ENCODE peak calls at places on chromosome 9, in eight cellular contexts. One of them, this sample, is unnamed.

GRCh38 chr9:124125590-124126047 is 114.1 kb downstream of the LHX2 start:
- DNase-seq in BJ: no peak
- DNase-seq in colonic mucosa: no peak
- DNase-seq in RWPE2: no peak
- DNase-seq in aorta: no peak
- DNase-seq in CD4-positive, CD25-positive, alpha-beta regulatory T cell: no peak
- DNase-seq in Karpas-422: no peak
- DNase-seq in OCI-LY7: no peak
- DNase-seq in this sample: no peak

GRCh38 chr9:34417734-34418133 is 40.6 kb downstream of the FAM219A start:
- DNase-seq in CD4-positive, CD25-positive, alpha-beta regulatory T cell: no peak
- DNase-seq in Karpas-422: no peak
- DNase-seq in BJ: no peak
- DNase-seq in colonic mucosa: no peak
- DNase-seq in aorta: no peak
- DNase-seq in RWPE2: no peak
- DNase-seq in OCI-LY7: no peak
- DNase-seq in this sample: no peak

GRCh38 chr9:105683688-105684275 is 10.6 kb upstream of the TMEM38B start:
- DNase-seq in colonic mucosa: no peak
- DNase-seq in CD4-positive, CD25-positive, alpha-beta regulatory T cell: no peak
- DNase-seq in aorta: no peak
- DNase-seq in OCI-LY7: no peak
- DNase-seq in Karpas-422: no peak
- DNase-seq in BJ: no peak
- DNase-seq in RWPE2: no peak
- DNase-seq in this sample: no peak

GRCh38 chr9:93466416-93467061 is 13.2 kb upstream of the FAM120AOS start:
- DNase-seq in RWPE2: no peak
- DNase-seq in CD4-positive, CD25-positive, alpha-beta regulatory T cell: no peak
- DNase-seq in Karpas-422: no peak
- DNase-seq in aorta: no peak
- DNase-seq in BJ: no peak
- DNase-seq in colonic mucosa: no peak
- DNase-seq in OCI-LY7: no peak
- DNase-seq in this sample: no peak

GRCh38 chr9:111572945-111573604 is 26.4 kb downstream of the PTGR1 start:
- DNase-seq in aorta: no peak
- DNase-seq in BJ: peak; percentile 26
- DNase-seq in OCI-LY7: no peak
- DNase-seq in CD4-positive, CD25-positive, alpha-beta regulatory T cell: no peak
- DNase-seq in colonic mucosa: no peak
- DNase-seq in Karpas-422: no peak
- DNase-seq in RWPE2: no peak
- DNase-seq in this sample: no peak

GRCh38 chr9:116156621-116157314 is 3.2 kb downstream of the PAPPA start:
- DNase-seq in BJ: peak; percentile 64
- DNase-seq in colonic mucosa: peak; percentile 43
- DNase-seq in aorta: peak; percentile 84
- DNase-seq in RWPE2: no peak
- DNase-seq in Karpas-422: no peak
- DNase-seq in CD4-positive, CD25-positive, alpha-beta regulatory T cell: no peak
- DNase-seq in OCI-LY7: no peak
- DNase-seq in this sample: no peak

GRCh38 chr9:23039402-23039801 is 592.8 kb downstream of the DMRTA1 start:
- DNase-seq in CD4-positive, CD25-positive, alpha-beta regulatory T cell: no peak
- DNase-seq in RWPE2: no peak
- DNase-seq in OCI-LY7: no peak
- DNase-seq in Karpas-422: no peak
- DNase-seq in colonic mucosa: no peak
- DNase-seq in BJ: no peak
- DNase-seq in aorta: no peak
- DNase-seq in this sample: no peak

GRCh38 chr9:78014776-78015175 is 16.8 kb downstream of the GNAQ start:
- DNase-seq in Karpas-422: no peak
- DNase-seq in colonic mucosa: no peak
- DNase-seq in BJ: no peak
- DNase-seq in RWPE2: no peak
- DNase-seq in OCI-LY7: no peak
- DNase-seq in aorta: no peak
- DNase-seq in CD4-positive, CD25-positive, alpha-beta regulatory T cell: no peak
- DNase-seq in this sample: no peak

GRCh38 chr9:77022783-77023440 is 3.5 kb downstream of the FOXB2 start:
- DNase-seq in CD4-positive, CD25-positive, alpha-beta regulatory T cell: no peak
- DNase-seq in BJ: no peak
- DNase-seq in Karpas-422: no peak
- DNase-seq in RWPE2: no peak
- DNase-seq in aorta: peak; percentile 76
- DNase-seq in colonic mucosa: no peak
- DNase-seq in OCI-LY7: no peak
- DNase-seq in this sample: no peak

GRCh38 chr9:81395301-81396054 is 293.9 kb downstream of the TLE1 start:
- DNase-seq in BJ: no peak
- DNase-seq in OCI-LY7: no peak
- DNase-seq in colonic mucosa: no peak
- DNase-seq in aorta: no peak
- DNase-seq in CD4-positive, CD25-positive, alpha-beta regulatory T cell: no peak
- DNase-seq in RWPE2: no peak
- DNase-seq in Karpas-422: no peak
- DNase-seq in this sample: no peak

GRCh38 chr9:81393985-81394811 is 295.1 kb downstream of the TLE1 start:
- DNase-seq in aorta: no peak
- DNase-seq in OCI-LY7: no peak
- DNase-seq in CD4-positive, CD25-positive, alpha-beta regulatory T cell: no peak
- DNase-seq in Karpas-422: no peak
- DNase-seq in BJ: no peak
- DNase-seq in colonic mucosa: no peak
- DNase-seq in RWPE2: no peak
- DNase-seq in this sample: no peak

GRCh38 chr9:81397735-81398381 is 291.5 kb downstream of the TLE1 start:
- DNase-seq in Karpas-422: no peak
- DNase-seq in OCI-LY7: no peak
- DNase-seq in BJ: no peak
- DNase-seq in CD4-positive, CD25-positive, alpha-beta regulatory T cell: no peak
- DNase-seq in RWPE2: no peak
- DNase-seq in colonic mucosa: no peak
- DNase-seq in aorta: no peak
- DNase-seq in this sample: no peak

GRCh38 chr9:81394816-81395215 is 294.5 kb downstream of the TLE1 start:
- DNase-seq in OCI-LY7: no peak
- DNase-seq in RWPE2: no peak
- DNase-seq in Karpas-422: no peak
- DNase-seq in aorta: no peak
- DNase-seq in CD4-positive, CD25-positive, alpha-beta regulatory T cell: no peak
- DNase-seq in colonic mucosa: no peak
- DNase-seq in BJ: no peak
- DNase-seq in this sample: no peak

GRCh38 chr9:81396528-81396927 is 292.8 kb downstream of the TLE1 start:
- DNase-seq in aorta: no peak
- DNase-seq in OCI-LY7: no peak
- DNase-seq in CD4-positive, CD25-positive, alpha-beta regulatory T cell: no peak
- DNase-seq in Karpas-422: no peak
- DNase-seq in BJ: no peak
- DNase-seq in colonic mucosa: no peak
- DNase-seq in RWPE2: no peak
- DNase-seq in this sample: no peak
- H3K36me3 ChIP-seq in aorta: no peaks in the 10 kb centered on the region
- H3K36me3 ChIP-seq in OCI-LY7: no peaks in the 10 kb centered on the region
- H3K36me3 ChIP-seq in CD4-positive, CD25-positive, alpha-beta regulatory T cell: no peaks in the 10 kb centered on the region
- H3K36me3 ChIP-seq in Karpas-422: no peaks in the 10 kb centered on the region
- H3K36me3 ChIP-seq in BJ: no peaks in the 10 kb centered on the region
- H3K36me3 ChIP-seq in colonic mucosa: no peaks in the 10 kb centered on the region
- H3K36me3 ChIP-seq in RWPE2: no peaks in the 10 kb centered on the region
- H3K36me3 ChIP-seq in this sample: no peaks in the 10 kb centered on the region

DNA sequence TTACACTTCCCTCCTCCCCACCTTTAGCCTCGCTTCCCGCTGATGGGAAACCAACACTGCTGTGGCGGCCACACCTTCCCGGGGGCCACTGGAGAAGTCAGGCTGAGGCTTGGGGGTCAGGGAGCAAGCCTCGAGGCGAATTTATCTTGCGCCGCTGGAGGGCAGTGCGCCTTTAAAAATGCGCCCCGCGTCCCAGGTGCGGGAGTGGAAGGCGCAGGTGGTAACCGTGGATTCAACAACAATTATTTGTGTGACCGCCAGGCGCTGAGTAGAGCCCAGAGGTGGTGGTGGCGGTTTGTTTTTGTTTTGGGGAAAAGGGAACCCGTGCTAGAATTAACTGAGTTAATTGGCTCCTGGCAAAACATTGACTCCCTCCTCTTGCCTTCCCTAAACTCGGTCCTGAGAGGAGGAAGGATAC is 1.1 kb downstream of the CFAP77 start:
- DNase-seq in CD4-positive, CD25-positive, alpha-beta regulatory T cell: peak; percentile 69
- DNase-seq in aorta: peak; percentile 78
- DNase-seq in BJ: no peak
- DNase-seq in RWPE2: no peak
- DNase-seq in Karpas-422: peak; percentile 91
- DNase-seq in OCI-LY7: peak; percentile 85
- DNase-seq in colonic mucosa: peak; percentile 53
- DNase-seq in this sample: peak; percentile 74
- H3K4me3 ChIP-seq in CD4-positive, CD25-positive, alpha-beta regulatory T cell: peak overlapping the region; percentile 69
- H3K4me3 ChIP-seq in aorta: no peak overlapping the region
- H3K4me3 ChIP-seq in BJ: no peak overlapping the region
- H3K4me3 ChIP-seq in RWPE2: no peak overlapping the region
- H3K4me3 ChIP-seq in Karpas-422: no peak overlapping the region
- H3K4me3 ChIP-seq in OCI-LY7: peak overlapping the region; percentile 63
- H3K4me3 ChIP-seq in colonic mucosa: peak overlapping the region; percentile 36
- H3K4me3 ChIP-seq in this sample: peak overlapping the region; percentile 19

DNA sequence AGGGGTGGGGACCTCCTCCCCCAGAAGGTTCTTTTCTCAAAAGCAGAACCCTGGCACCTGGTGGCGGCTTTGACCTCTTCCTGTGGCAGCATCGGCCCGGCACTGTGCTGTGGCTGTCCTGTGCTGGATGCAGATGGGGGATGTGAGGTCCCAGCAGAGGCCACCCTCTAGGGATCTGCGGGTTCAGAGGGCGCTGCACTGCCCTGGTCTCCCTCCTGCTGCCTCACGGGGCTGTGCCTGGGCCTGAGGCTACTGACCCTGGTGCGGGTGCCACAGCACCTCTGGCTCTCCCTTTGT is 76.6 kb upstream of the CACNA1B start:
- DNase-seq in colonic mucosa: no peak
- DNase-seq in aorta: no peak
- DNase-seq in OCI-LY7: no peak
- DNase-seq in RWPE2: peak; percentile 53
- DNase-seq in BJ: no peak
- DNase-seq in CD4-positive, CD25-positive, alpha-beta regulatory T cell: no peak
- DNase-seq in Karpas-422: no peak
- DNase-seq in this sample: no peak
- H3K36me3 ChIP-seq in colonic mucosa: peaks cover 5% of the 10 kb centered on the region
- H3K36me3 ChIP-seq in aorta: no peaks in the 10 kb centered on the region
- H3K36me3 ChIP-seq in OCI-LY7: peaks cover 95% of the 10 kb centered on the region
- H3K36me3 ChIP-seq in RWPE2: peaks cover 17% of the 10 kb centered on the region
- H3K36me3 ChIP-seq in BJ: peaks cover 29% of the 10 kb centered on the region
- H3K36me3 ChIP-seq in CD4-positive, CD25-positive, alpha-beta regulatory T cell: peaks cover 50% of the 10 kb centered on the region
- H3K36me3 ChIP-seq in Karpas-422: no peaks in the 10 kb centered on the region
- H3K36me3 ChIP-seq in this sample: peaks cover 19% of the 10 kb centered on the region

GRCh38 chr9:130680836-130681768 is 12.5 kb upstream of the EXOSC2 start:
- DNase-seq in Karpas-422: peak; percentile 88
- DNase-seq in OCI-LY7: peak; percentile 25
- DNase-seq in RWPE2: peak; percentile 89
- DNase-seq in BJ: peak; percentile 48
- DNase-seq in aorta: peak; percentile 95
- DNase-seq in colonic mucosa: peak; percentile 81
- DNase-seq in CD4-positive, CD25-positive, alpha-beta regulatory T cell: no peak
- DNase-seq in this sample: peak; percentile 56
- H3K4me3 ChIP-seq in Karpas-422: peak overlapping the region; percentile 82
- H3K4me3 ChIP-seq in OCI-LY7: peak overlapping the region; percentile 72
- H3K4me3 ChIP-seq in RWPE2: peak overlapping the region; percentile 38
- H3K4me3 ChIP-seq in BJ: peak overlapping the region; percentile 45
- H3K4me3 ChIP-seq in aorta: peak overlapping the region; percentile 37
- H3K4me3 ChIP-seq in colonic mucosa: peak overlapping the region; percentile 53
- H3K4me3 ChIP-seq in CD4-positive, CD25-positive, alpha-beta regulatory T cell: no peak overlapping the region
- H3K4me3 ChIP-seq in this sample: no peak overlapping the region

GRCh38 chr9:121309833-121310425 is 42.0 kb downstream of the GSN start:
- DNase-seq in Karpas-422: no peak
- DNase-seq in CD4-positive, CD25-positive, alpha-beta regulatory T cell: no peak
- DNase-seq in RWPE2: peak; percentile 1
- DNase-seq in aorta: no peak
- DNase-seq in colonic mucosa: no peak
- DNase-seq in OCI-LY7: no peak
- DNase-seq in BJ: no peak
- DNase-seq in this sample: no peak
- H3K36me3 ChIP-seq in Karpas-422: no peaks in the 10 kb centered on the region
- H3K36me3 ChIP-seq in CD4-positive, CD25-positive, alpha-beta regulatory T cell: no peaks in the 10 kb centered on the region
- H3K36me3 ChIP-seq in RWPE2: peaks cover 51% of the 10 kb centered on the region
- H3K36me3 ChIP-seq in aorta: peaks cover 2% of the 10 kb centered on the region
- H3K36me3 ChIP-seq in colonic mucosa: peaks cover 12% of the 10 kb centered on the region
- H3K36me3 ChIP-seq in OCI-LY7: no peaks in the 10 kb centered on the region
- H3K36me3 ChIP-seq in BJ: peaks cover 62% of the 10 kb centered on the region
- H3K36me3 ChIP-seq in this sample: no peaks in the 10 kb centered on the region

GRCh38 chr9:113563856-113564514 is 100.5 kb downstream of the RGS3 start:
- DNase-seq in aorta: peak; percentile 33
- DNase-seq in RWPE2: peak; percentile 7
- DNase-seq in BJ: no peak
- DNase-seq in colonic mucosa: peak; percentile 51
- DNase-seq in CD4-positive, CD25-positive, alpha-beta regulatory T cell: no peak
- DNase-seq in OCI-LY7: no peak
- DNase-seq in Karpas-422: no peak
- DNase-seq in this sample: no peak
- H3K4me3 ChIP-seq in aorta: no peak overlapping the region
- H3K4me3 ChIP-seq in RWPE2: no peak overlapping the region
- H3K4me3 ChIP-seq in BJ: no peak overlapping the region
- H3K4me3 ChIP-seq in colonic mucosa: no peak overlapping the region
- H3K4me3 ChIP-seq in CD4-positive, CD25-positive, alpha-beta regulatory T cell: no peak overlapping the region
- H3K4me3 ChIP-seq in OCI-LY7: no peak overlapping the region
- H3K4me3 ChIP-seq in Karpas-422: no peak overlapping the region
- H3K4me3 ChIP-seq in this sample: no peak overlapping the region